ENCODE peak calls at places on chromosomes 16 and 17, in four cellular contexts. A is K562, U is HepG2, H is GM12878. G is an unnamed sample.

GRCh38 chr16:23079683-23080221 is 69.5 kb downstream of the USP31 start:
- DNase-seq in U (no peak), A (no peak), H (no peak), G (no peak)

GRCh38 chr17:296906-297690 is 55.5 kb downstream of the RPH3AL start:
- DNase-seq in H (no peak), A (no peak), U (no peak), G (no peak)

GRCh38 chr16:73036074-73036826 is 11.7 kb downstream of the ZFHX3 start:
- DNase-seq in A (no peak), H (peak; percentile 75), U (no peak), G (no peak)

GRCh38 chr16:67357561-67357960 is 30.9 kb downstream of the LRRC36 start:
- DNase-seq in H (no peak), A (no peak), U (no peak), G (no peak)

GRCh38 chr16:80966617-80967016 is 40.1 kb downstream of the CMC2 start:
- DNase-seq in A (no peak), U (no peak), H (no peak), G (no peak)

GRCh38 chr16:66598111-66598510 is 6.4 kb upstream of the CMTM3 start:
- DNase-seq in U (no peak), A (no peak), H (no peak), G (no peak)

GRCh38 chr17:49494937-49495841 is at the start of gene NGFR:
- DNase-seq in U (no peak), H (no peak), A (peak; percentile 96), G (peak; percentile 79)

GRCh38 chr16:19203374-19203966 is 35.4 kb downstream of the SYT17 start:
- DNase-seq in H (peak; percentile 27), U (no peak), A (no peak), G (no peak)

GRCh38 chr17:348692-349425 is 3.7 kb downstream of the RPH3AL start:
- DNase-seq in A (no peak), H (no peak), U (peak; percentile 81), G (no peak)

GRCh38 chr16:69490707-69491324 is 66.4 kb downstream of the CYB5B start:
- DNase-seq in H (no peak), U (no peak), A (no peak), G (no peak)
- TF ChIP-seq CBX5 in H (no peak), U (no peak), A (no peak), G (no peak)

DNA sequence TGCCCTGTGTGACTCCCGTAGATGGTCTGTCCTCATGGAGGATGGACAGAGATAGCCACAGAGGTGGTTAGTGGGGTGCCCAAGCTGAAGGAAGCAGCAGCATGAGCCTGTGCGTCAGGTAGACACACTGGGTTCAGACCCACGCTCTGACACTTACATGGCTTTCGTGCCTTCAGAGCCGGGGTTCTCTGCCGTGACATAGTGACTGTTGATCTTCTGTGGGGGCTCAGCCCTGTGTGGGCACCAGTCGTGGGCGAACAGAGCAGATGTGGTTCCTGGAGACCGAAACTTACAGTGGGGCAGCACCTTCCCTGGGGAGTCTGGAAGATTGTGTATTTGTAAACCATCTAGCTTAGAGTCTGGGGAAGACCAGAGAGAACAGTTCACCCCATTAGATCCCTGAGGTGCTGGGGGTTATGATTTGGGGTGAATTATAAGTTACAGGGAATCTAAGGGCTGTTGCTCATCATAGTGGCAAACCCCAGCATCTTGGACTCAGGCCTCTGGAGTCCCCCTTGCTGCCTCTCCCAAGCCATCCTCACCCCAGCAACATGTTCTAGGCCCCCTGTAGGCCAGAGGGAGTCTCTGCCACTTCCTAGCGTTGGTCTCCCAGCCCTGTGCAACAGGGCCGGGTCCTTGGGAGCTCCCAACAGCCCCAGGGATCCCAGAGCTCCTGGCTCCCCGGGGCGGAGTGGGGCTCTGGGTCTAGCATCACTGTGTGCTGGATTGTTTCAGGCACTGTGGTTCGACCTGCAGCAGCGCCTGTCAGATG is 28.6 kb downstream of the NECAB2 start:
- DNase-seq in A (peak; percentile 51), U (no peak), H (no peak), G (no peak)
- TF ChIP-seq CBX5 in A (no peak), U (no peak), H (no peak), G (no peak)

GRCh38 chr16:86220552-86220951 is 289.8 kb upstream of the FOXF1 start:
- DNase-seq in H (no peak), A (no peak), U (no peak), G (no peak)

GRCh38 chr16:86217001-86217890 is 293.1 kb upstream of the FOXF1 start:
- DNase-seq in A (no peak), U (no peak), H (no peak), G (no peak)

GRCh38 chr16:86219655-86220445 is 290.5 kb upstream of the FOXF1 start:
- DNase-seq in A (no peak), H (no peak), U (no peak), G (no peak)

GRCh38 chr16:86217891-86218270 is 292.4 kb upstream of the FOXF1 start:
- DNase-seq in H (no peak), U (no peak), A (no peak), G (no peak)

DNA sequence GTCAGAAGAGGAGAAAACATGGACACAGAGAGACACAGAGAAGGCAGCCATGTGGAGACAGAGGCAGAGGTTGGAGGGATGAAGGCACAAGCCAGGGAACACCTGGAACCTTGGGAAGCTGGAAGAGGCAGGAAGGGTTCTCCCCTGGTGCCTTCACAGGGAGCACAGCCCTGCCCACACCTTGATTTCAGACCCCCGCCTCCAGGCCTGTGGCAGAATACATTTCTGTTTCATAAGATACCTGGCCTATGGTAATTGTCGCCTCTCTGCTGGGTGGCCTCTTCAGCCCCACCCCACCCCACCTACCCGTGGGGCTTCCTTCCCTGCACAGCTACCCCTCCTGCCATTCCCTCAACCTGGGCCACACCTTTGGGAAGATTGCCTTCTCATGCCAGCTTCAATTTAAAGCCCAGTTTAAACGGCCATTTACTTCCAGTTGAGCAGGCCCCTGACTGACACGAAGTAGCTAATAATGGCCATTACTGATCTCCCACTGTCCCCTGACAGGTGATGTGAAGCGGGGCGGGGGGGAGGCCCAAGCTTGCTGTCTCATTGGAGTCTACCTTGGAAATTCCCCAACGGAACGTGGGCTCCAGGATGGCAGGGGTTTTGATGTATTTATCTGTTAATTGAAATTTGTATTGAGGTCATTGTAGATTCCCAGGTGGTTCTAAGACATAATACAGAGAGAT is 291.7 kb upstream of the FOXF1 start:
- DNase-seq in A (no peak), U (no peak), H (no peak), G (no peak)
- TF ChIP-seq CBX5 in A (no peak), U (no peak), H (no peak), G (no peak)

GRCh38 chr17:2947996-2948550 is 115.3 kb downstream of the OR1D5 start:
- DNase-seq in H (no peak), A (no peak), U (no peak), G (no peak)
- TF ChIP-seq CBX5 in H (no peak), A (no peak), U (no peak), G (no peak)

GRCh38 chr16:56798955-56799354 is 66.1 kb upstream of the SLC12A3 start:
- DNase-seq in H (no peak), A (no peak), U (no peak), G (no peak)

GRCh38 chr16:56797861-56798260 is 67.1 kb upstream of the SLC12A3 start:
- DNase-seq in U (no peak), H (no peak), A (no peak), G (no peak)

GRCh38 chr16:56795011-56795410 is 65.1 kb downstream of the NUP93 start:
- DNase-seq in H (no peak), A (no peak), U (no peak), G (no peak)

GRCh38 chr16:56801762-56802161 is 63.2 kb upstream of the SLC12A3 start:
- DNase-seq in A (no peak), H (no peak), U (no peak), G (no peak)

DNA sequence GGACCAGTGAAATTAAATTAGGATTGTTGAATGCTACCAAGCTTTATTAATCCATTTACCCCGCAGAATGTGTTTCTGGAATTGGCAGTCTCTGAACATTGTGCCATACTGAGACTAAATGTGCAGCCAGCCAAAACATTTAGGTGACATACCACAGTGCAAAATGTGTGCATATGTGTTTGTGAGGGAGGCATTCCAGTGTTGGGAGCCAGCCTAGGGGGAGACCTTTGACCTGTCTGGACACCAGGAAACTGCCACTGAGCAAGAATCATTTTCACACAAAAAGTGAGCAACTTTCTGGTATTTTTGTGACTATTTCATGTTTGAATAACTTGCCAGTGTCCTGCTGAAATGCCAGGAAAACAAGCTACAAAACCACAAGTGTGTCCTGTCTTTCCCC is 64.7 kb upstream of the SLC12A3 start:
- DNase-seq in U (peak; percentile 80), A (no peak), H (no peak), G (no peak)
- TF ChIP-seq CBX5 in U (peak; percentile 35), A (no peak), H (no peak), G (no peak)

GRCh38 chr17:30236807-30237206 is 1.3 kb upstream of the SLC6A4 start:
- DNase-seq in H (no peak), A (no peak), U (peak; percentile 40), G (peak; percentile 19)
- TF ChIP-seq CBX5 in H (no peak), A (no peak), U (no peak), G (no peak)